ENCODE peak calls at places on chromosomes 4 and X, in seven cellular contexts. One of them, this sample, is unnamed.

GRCh38 chrX:23773601-23774175 is 9.3 kb upstream of the SAT1 start:
- DNase-seq in left colon: no peak
- DNase-seq in fibroblast of villous mesenchyme: no peak
- DNase-seq in T-cell: peak
- DNase-seq in activated T-cell treated with anti-CD3 and anti-CD28 coated beads, Interleukin-2, amount 50 U/mL, for 24 hours: no peak
- DNase-seq in EL: no peak
- DNase-seq in neural progenitor cell: no peak
- DNase-seq in this sample: no peak

GRCh38 chr4:159413252-159413941 is 310.5 kb downstream of the RAPGEF2 start:
- DNase-seq in neural progenitor cell: no peak
- DNase-seq in activated T-cell treated with anti-CD3 and anti-CD28 coated beads, Interleukin-2, amount 50 U/mL, for 24 hours: no peak
- DNase-seq in left colon: no peak
- DNase-seq in T-cell: no peak
- DNase-seq in EL: no peak
- DNase-seq in fibroblast of villous mesenchyme: peak
- DNase-seq in this sample: no peak

GRCh38 chrX:130878350-130879341 is 24.4 kb downstream of the ENOX2 start:
- DNase-seq in left colon: no peak
- DNase-seq in neural progenitor cell: no peak
- DNase-seq in EL: peak
- DNase-seq in fibroblast of villous mesenchyme: peak
- DNase-seq in T-cell: no peak
- DNase-seq in activated T-cell treated with anti-CD3 and anti-CD28 coated beads, Interleukin-2, amount 50 U/mL, for 24 hours: no peak
- DNase-seq in this sample: peak

GRCh38 chr4:134756456-134756855 is 554.9 kb upstream of the PABPC4L start:
- DNase-seq in activated T-cell treated with anti-CD3 and anti-CD28 coated beads, Interleukin-2, amount 50 U/mL, for 24 hours: no peak
- DNase-seq in T-cell: no peak
- DNase-seq in neural progenitor cell: no peak
- DNase-seq in EL: no peak
- DNase-seq in fibroblast of villous mesenchyme: no peak
- DNase-seq in left colon: no peak
- DNase-seq in this sample: no peak

GRCh38 chr4:26272654-26273307 is 48.0 kb upstream of the RBPJ start:
- DNase-seq in left colon: no peak
- DNase-seq in activated T-cell treated with anti-CD3 and anti-CD28 coated beads, Interleukin-2, amount 50 U/mL, for 24 hours: no peak
- DNase-seq in T-cell: no peak
- DNase-seq in neural progenitor cell: no peak
- DNase-seq in fibroblast of villous mesenchyme: peak
- DNase-seq in EL: no peak
- DNase-seq in this sample: no peak

GRCh38 chr4:589219-589963 is 13.3 kb upstream of the TMEM271 start:
- DNase-seq in fibroblast of villous mesenchyme: no peak
- DNase-seq in activated T-cell treated with anti-CD3 and anti-CD28 coated beads, Interleukin-2, amount 50 U/mL, for 24 hours: no peak
- DNase-seq in T-cell: no peak
- DNase-seq in left colon: no peak
- DNase-seq in neural progenitor cell: no peak
- DNase-seq in EL: no peak
- DNase-seq in this sample: no peak

GRCh38 chrX:115696039-115696438 is 135.1 kb downstream of the PLS3 start:
- DNase-seq in left colon: no peak
- DNase-seq in T-cell: no peak
- DNase-seq in fibroblast of villous mesenchyme: no peak
- DNase-seq in EL: no peak
- DNase-seq in neural progenitor cell: no peak
- DNase-seq in activated T-cell treated with anti-CD3 and anti-CD28 coated beads, Interleukin-2, amount 50 U/mL, for 24 hours: no peak
- DNase-seq in this sample: no peak

GRCh38 chrX:43703211-43703791 is 47.2 kb downstream of the MAOA start:
- DNase-seq in neural progenitor cell: no peak
- DNase-seq in fibroblast of villous mesenchyme: peak
- DNase-seq in EL: peak
- DNase-seq in left colon: peak
- DNase-seq in T-cell: no peak
- DNase-seq in activated T-cell treated with anti-CD3 and anti-CD28 coated beads, Interleukin-2, amount 50 U/mL, for 24 hours: no peak
- DNase-seq in this sample: no peak

GRCh38 chrX:139875831-139876230 is 57.0 kb downstream of the ATP11C start:
- DNase-seq in neural progenitor cell: no peak
- DNase-seq in T-cell: no peak
- DNase-seq in left colon: no peak
- DNase-seq in fibroblast of villous mesenchyme: no peak
- DNase-seq in activated T-cell treated with anti-CD3 and anti-CD28 coated beads, Interleukin-2, amount 50 U/mL, for 24 hours: no peak
- DNase-seq in EL: no peak
- DNase-seq in this sample: no peak

GRCh38 chr4:159048166-159048886 is 54.6 kb upstream of the RAPGEF2 start:
- DNase-seq in left colon: peak
- DNase-seq in activated T-cell treated with anti-CD3 and anti-CD28 coated beads, Interleukin-2, amount 50 U/mL, for 24 hours: no peak
- DNase-seq in neural progenitor cell: peak
- DNase-seq in fibroblast of villous mesenchyme: peak
- DNase-seq in T-cell: no peak
- DNase-seq in EL: peak
- DNase-seq in this sample: peak

GRCh38 chr4:99679204-99679603 is 21.6 kb upstream of the C4orf54 start:
- DNase-seq in neural progenitor cell: no peak
- DNase-seq in left colon: no peak
- DNase-seq in EL: no peak
- DNase-seq in fibroblast of villous mesenchyme: no peak
- DNase-seq in T-cell: no peak
- DNase-seq in activated T-cell treated with anti-CD3 and anti-CD28 coated beads, Interleukin-2, amount 50 U/mL, for 24 hours: no peak
- DNase-seq in this sample: no peak

GRCh38 chr4:155592568-155593343 is 73.9 kb upstream of the GUCY1A1 start:
- DNase-seq in fibroblast of villous mesenchyme: peak
- DNase-seq in EL: no peak
- DNase-seq in left colon: no peak
- DNase-seq in neural progenitor cell: no peak
- DNase-seq in T-cell: no peak
- DNase-seq in activated T-cell treated with anti-CD3 and anti-CD28 coated beads, Interleukin-2, amount 50 U/mL, for 24 hours: no peak
- DNase-seq in this sample: no peak

GRCh38 chr4:153467154-153467896 is 1.2 kb downstream of the TMEM131L start:
- DNase-seq in EL: peak
- DNase-seq in neural progenitor cell: peak
- DNase-seq in fibroblast of villous mesenchyme: no peak
- DNase-seq in left colon: peak
- DNase-seq in T-cell: peak
- DNase-seq in activated T-cell treated with anti-CD3 and anti-CD28 coated beads, Interleukin-2, amount 50 U/mL, for 24 hours: peak
- DNase-seq in this sample: peak

GRCh38 chrX:72376124-72376523 is 70.4 kb upstream of the CITED1 start:
- DNase-seq in fibroblast of villous mesenchyme: no peak
- DNase-seq in T-cell: no peak
- DNase-seq in activated T-cell treated with anti-CD3 and anti-CD28 coated beads, Interleukin-2, amount 50 U/mL, for 24 hours: no peak
- DNase-seq in neural progenitor cell: no peak
- DNase-seq in left colon: no peak
- DNase-seq in EL: no peak
- DNase-seq in this sample: no peak

GRCh38 chr4:3746701-3747581 is 19.2 kb upstream of the ADRA2C start:
- DNase-seq in fibroblast of villous mesenchyme: peak
- DNase-seq in neural progenitor cell: no peak
- DNase-seq in activated T-cell treated with anti-CD3 and anti-CD28 coated beads, Interleukin-2, amount 50 U/mL, for 24 hours: no peak
- DNase-seq in left colon: no peak
- DNase-seq in EL: no peak
- DNase-seq in T-cell: no peak
- DNase-seq in this sample: no peak

GRCh38 chr4:185801471-185801870 is 10.5 kb downstream of the SORBS2 start:
- DNase-seq in EL: no peak
- DNase-seq in neural progenitor cell: no peak
- DNase-seq in T-cell: no peak
- DNase-seq in left colon: no peak
- DNase-seq in fibroblast of villous mesenchyme: peak
- DNase-seq in activated T-cell treated with anti-CD3 and anti-CD28 coated beads, Interleukin-2, amount 50 U/mL, for 24 hours: no peak
- DNase-seq in this sample: no peak

GRCh38 chr4:94453534-94453963 is 1.8 kb downstream of the PDLIM5 start:
- DNase-seq in left colon: no peak
- DNase-seq in neural progenitor cell: no peak
- DNase-seq in activated T-cell treated with anti-CD3 and anti-CD28 coated beads, Interleukin-2, amount 50 U/mL, for 24 hours: no peak
- DNase-seq in fibroblast of villous mesenchyme: peak
- DNase-seq in T-cell: no peak
- DNase-seq in EL: no peak
- DNase-seq in this sample: no peak

GRCh38 chrX:65811558-65812228 is 144.2 kb downstream of the MSN start:
- DNase-seq in T-cell: no peak
- DNase-seq in neural progenitor cell: no peak
- DNase-seq in left colon: no peak
- DNase-seq in activated T-cell treated with anti-CD3 and anti-CD28 coated beads, Interleukin-2, amount 50 U/mL, for 24 hours: no peak
- DNase-seq in fibroblast of villous mesenchyme: no peak
- DNase-seq in EL: no peak
- DNase-seq in this sample: no peak

GRCh38 chr4:73520821-73521220 is 39.3 kb downstream of the AFM start:
- DNase-seq in fibroblast of villous mesenchyme: peak
- DNase-seq in left colon: no peak
- DNase-seq in T-cell: no peak
- DNase-seq in neural progenitor cell: peak
- DNase-seq in activated T-cell treated with anti-CD3 and anti-CD28 coated beads, Interleukin-2, amount 50 U/mL, for 24 hours: no peak
- DNase-seq in EL: peak
- DNase-seq in this sample: no peak

GRCh38 chr4:41640905-41641304 is 102.9 kb downstream of the LIMCH1 start:
- DNase-seq in neural progenitor cell: no peak
- DNase-seq in EL: no peak
- DNase-seq in fibroblast of villous mesenchyme: no peak
- DNase-seq in activated T-cell treated with anti-CD3 and anti-CD28 coated beads, Interleukin-2, amount 50 U/mL, for 24 hours: no peak
- DNase-seq in T-cell: no peak
- DNase-seq in left colon: no peak
- DNase-seq in this sample: no peak

GRCh38 chr4:33494150-33494549 is 2750.2 kb downstream of the ARAP2 start:
- DNase-seq in neural progenitor cell: no peak
- DNase-seq in left colon: no peak
- DNase-seq in EL: peak
- DNase-seq in activated T-cell treated with anti-CD3 and anti-CD28 coated beads, Interleukin-2, amount 50 U/mL, for 24 hours: no peak
- DNase-seq in fibroblast of villous mesenchyme: peak
- DNase-seq in T-cell: no peak
- DNase-seq in this sample: no peak

GRCh38 chr4:7823416-7823824 is 116.2 kb downstream of the AFAP1 start:
- DNase-seq in fibroblast of villous mesenchyme: peak
- DNase-seq in EL: no peak
- DNase-seq in left colon: peak
- DNase-seq in T-cell: no peak
- DNase-seq in activated T-cell treated with anti-CD3 and anti-CD28 coated beads, Interleukin-2, amount 50 U/mL, for 24 hours: no peak
- DNase-seq in neural progenitor cell: no peak
- DNase-seq in this sample: no peak

GRCh38 chr4:100872811-100873210 is 355.0 kb upstream of the EMCN start:
- DNase-seq in fibroblast of villous mesenchyme: peak
- DNase-seq in EL: peak
- DNase-seq in T-cell: no peak
- DNase-seq in neural progenitor cell: no peak
- DNase-seq in left colon: no peak
- DNase-seq in activated T-cell treated with anti-CD3 and anti-CD28 coated beads, Interleukin-2, amount 50 U/mL, for 24 hours: no peak
- DNase-seq in this sample: no peak

GRCh38 chrX:54509401-54509800 is 13.4 kb upstream of the FGD1 start:
- DNase-seq in fibroblast of villous mesenchyme: peak
- DNase-seq in T-cell: no peak
- DNase-seq in EL: peak
- DNase-seq in neural progenitor cell: no peak
- DNase-seq in left colon: no peak
- DNase-seq in activated T-cell treated with anti-CD3 and anti-CD28 coated beads, Interleukin-2, amount 50 U/mL, for 24 hours: no peak
- DNase-seq in this sample: no peak

GRCh38 chr4:119189638-119190037 is 22.9 kb upstream of the USP53 start:
- DNase-seq in fibroblast of villous mesenchyme: peak
- DNase-seq in T-cell: no peak
- DNase-seq in neural progenitor cell: no peak
- DNase-seq in EL: no peak
- DNase-seq in left colon: no peak
- DNase-seq in activated T-cell treated with anti-CD3 and anti-CD28 coated beads, Interleukin-2, amount 50 U/mL, for 24 hours: no peak
- DNase-seq in this sample: no peak

GRCh38 chrX:2325076-2325784 is 175.5 kb downstream of the DHRSX start:
- DNase-seq in EL: no peak
- DNase-seq in left colon: peak
- DNase-seq in fibroblast of villous mesenchyme: peak
- DNase-seq in activated T-cell treated with anti-CD3 and anti-CD28 coated beads, Interleukin-2, amount 50 U/mL, for 24 hours: peak
- DNase-seq in T-cell: peak
- DNase-seq in neural progenitor cell: no peak
- DNase-seq in this sample: peak

GRCh38 chr4:100591156-100591876 is 73.5 kb upstream of the EMCN start:
- DNase-seq in activated T-cell treated with anti-CD3 and anti-CD28 coated beads, Interleukin-2, amount 50 U/mL, for 24 hours: no peak
- DNase-seq in neural progenitor cell: no peak
- DNase-seq in EL: no peak
- DNase-seq in left colon: no peak
- DNase-seq in fibroblast of villous mesenchyme: no peak
- DNase-seq in T-cell: no peak
- DNase-seq in this sample: peak

GRCh38 chrX:17854069-17854468 is 7.0 kb downstream of the RAI2 start:
- DNase-seq in left colon: no peak
- DNase-seq in neural progenitor cell: no peak
- DNase-seq in activated T-cell treated with anti-CD3 and anti-CD28 coated beads, Interleukin-2, amount 50 U/mL, for 24 hours: no peak
- DNase-seq in fibroblast of villous mesenchyme: no peak
- DNase-seq in EL: no peak
- DNase-seq in T-cell: no peak
- DNase-seq in this sample: no peak

GRCh38 chrX:106039920-106040319 is 1.4 kb upstream of the SERPINA7 start:
- DNase-seq in EL: no peak
- DNase-seq in neural progenitor cell: peak
- DNase-seq in fibroblast of villous mesenchyme: no peak
- DNase-seq in T-cell: no peak
- DNase-seq in left colon: no peak
- DNase-seq in activated T-cell treated with anti-CD3 and anti-CD28 coated beads, Interleukin-2, amount 50 U/mL, for 24 hours: no peak
- DNase-seq in this sample: no peak

GRCh38 chr4:184937745-184938144 is 80.5 kb upstream of the HELT start:
- DNase-seq in activated T-cell treated with anti-CD3 and anti-CD28 coated beads, Interleukin-2, amount 50 U/mL, for 24 hours: no peak
- DNase-seq in T-cell: no peak
- DNase-seq in EL: peak
- DNase-seq in fibroblast of villous mesenchyme: no peak
- DNase-seq in neural progenitor cell: peak
- DNase-seq in left colon: peak
- DNase-seq in this sample: no peak

GRCh38 chrX:48890296-48890925 is 7.2 kb downstream of the TIMM17B start:
- DNase-seq in T-cell: no peak
- DNase-seq in EL: no peak
- DNase-seq in fibroblast of villous mesenchyme: no peak
- DNase-seq in activated T-cell treated with anti-CD3 and anti-CD28 coated beads, Interleukin-2, amount 50 U/mL, for 24 hours: no peak
- DNase-seq in neural progenitor cell: peak
- DNase-seq in left colon: no peak
- DNase-seq in this sample: no peak

This sample was measured in lung.